ENCODE peak calls at places on chromosomes 5 and 9, in seven cellular contexts. One of them, this sample, is unnamed.

GRCh38 chr5:124963236-124963929 is 216.9 kb upstream of the ZNF608 start:
- DNase-seq in H9: peak
- DNase-seq in IMR-90: peak
- DNase-seq in cardiac fibroblast: peak
- DNase-seq in psoas muscle: no peak
- DNase-seq in transverse colon: no peak
- DNase-seq in AG09309: peak
- DNase-seq in this sample: peak

GRCh38 chr5:138272681-138273080 is 1.7 kb downstream of the GFRA3 start:
- DNase-seq in psoas muscle: no peak
- DNase-seq in IMR-90: no peak
- DNase-seq in H9: no peak
- DNase-seq in transverse colon: no peak
- DNase-seq in AG09309: no peak
- DNase-seq in cardiac fibroblast: no peak
- DNase-seq in this sample: no peak

GRCh38 chr5:95960802-95961616 is 642 bp downstream of the ELL2 start:
- DNase-seq in cardiac fibroblast: peak
- DNase-seq in H9: peak
- DNase-seq in transverse colon: peak
- DNase-seq in AG09309: no peak
- DNase-seq in IMR-90: peak
- DNase-seq in psoas muscle: peak
- DNase-seq in this sample: peak

GRCh38 chr5:14745188-14745563 is 80.7 kb downstream of the OTULIN start:
- DNase-seq in IMR-90: no peak
- DNase-seq in psoas muscle: no peak
- DNase-seq in transverse colon: no peak
- DNase-seq in AG09309: no peak
- DNase-seq in H9: no peak
- DNase-seq in cardiac fibroblast: no peak
- DNase-seq in this sample: no peak

GRCh38 chr5:33997331-33997983 is 10.4 kb downstream of the AMACR start:
- DNase-seq in transverse colon: peak
- DNase-seq in H9: peak
- DNase-seq in AG09309: peak
- DNase-seq in cardiac fibroblast: peak
- DNase-seq in IMR-90: peak
- DNase-seq in psoas muscle: peak
- DNase-seq in this sample: peak

GRCh38 chr5:98750693-98751092 is 22.8 kb upstream of the RGMB start:
- DNase-seq in IMR-90: no peak
- DNase-seq in transverse colon: no peak
- DNase-seq in cardiac fibroblast: peak
- DNase-seq in psoas muscle: no peak
- DNase-seq in AG09309: no peak
- DNase-seq in H9: peak
- DNase-seq in this sample: no peak

GRCh38 chr9:110752766-110753165 is 84.2 kb downstream of the MUSK start:
- DNase-seq in transverse colon: no peak
- DNase-seq in IMR-90: peak
- DNase-seq in psoas muscle: no peak
- DNase-seq in H9: no peak
- DNase-seq in AG09309: peak
- DNase-seq in cardiac fibroblast: peak
- DNase-seq in this sample: peak

GRCh38 chr9:20552874-20553624 is 69.2 kb downstream of the MLLT3 start:
- DNase-seq in AG09309: no peak
- DNase-seq in psoas muscle: no peak
- DNase-seq in H9: no peak
- DNase-seq in transverse colon: no peak
- DNase-seq in cardiac fibroblast: peak
- DNase-seq in IMR-90: peak
- DNase-seq in this sample: no peak

GRCh38 chr9:18473551-18474279 is at the start of gene ADAMTSL1:
- DNase-seq in AG09309: no peak
- DNase-seq in H9: peak
- DNase-seq in psoas muscle: peak
- DNase-seq in cardiac fibroblast: peak
- DNase-seq in IMR-90: peak
- DNase-seq in transverse colon: peak
- DNase-seq in this sample: peak

GRCh38 chr9:89637787-89638186 is 33.0 kb downstream of the GADD45G start:
- DNase-seq in transverse colon: no peak
- DNase-seq in psoas muscle: no peak
- DNase-seq in AG09309: no peak
- DNase-seq in cardiac fibroblast: no peak
- DNase-seq in IMR-90: no peak
- DNase-seq in H9: no peak
- DNase-seq in this sample: no peak

GRCh38 chr9:27194401-27195091 is 85.5 kb downstream of the TEK start:
- DNase-seq in cardiac fibroblast: peak
- DNase-seq in AG09309: peak
- DNase-seq in psoas muscle: no peak
- DNase-seq in H9: no peak
- DNase-seq in transverse colon: no peak
- DNase-seq in IMR-90: peak
- DNase-seq in this sample: peak

GRCh38 chr5:154198611-154199230 is 8.2 kb downstream of the GALNT10 start:
- DNase-seq in cardiac fibroblast: peak
- DNase-seq in AG09309: peak
- DNase-seq in psoas muscle: no peak
- DNase-seq in transverse colon: no peak
- DNase-seq in H9: no peak
- DNase-seq in IMR-90: peak
- DNase-seq in this sample: peak

GRCh38 chr5:38403407-38403806 is 145.0 kb downstream of the EGFLAM start:
- DNase-seq in psoas muscle: no peak
- DNase-seq in transverse colon: no peak
- DNase-seq in AG09309: no peak
- DNase-seq in IMR-90: peak
- DNase-seq in cardiac fibroblast: peak
- DNase-seq in H9: no peak
- DNase-seq in this sample: no peak

GRCh38 chr5:177426566-177427210 is at the start of gene GRK6:
- DNase-seq in AG09309: no peak
- DNase-seq in cardiac fibroblast: peak
- DNase-seq in transverse colon: peak
- DNase-seq in IMR-90: no peak
- DNase-seq in psoas muscle: peak
- DNase-seq in H9: no peak
- DNase-seq in this sample: no peak

GRCh38 chr5:52800394-52801213 is 12.9 kb downstream of the ITGA1 start:
- DNase-seq in IMR-90: peak
- DNase-seq in cardiac fibroblast: peak
- DNase-seq in psoas muscle: peak
- DNase-seq in AG09309: no peak
- DNase-seq in transverse colon: peak
- DNase-seq in H9: peak
- DNase-seq in this sample: peak
- TF ChIP-seq CTCF in IMR-90: no peak
- TF ChIP-seq CTCF in cardiac fibroblast: peak
- TF ChIP-seq CTCF in psoas muscle: peak
- TF ChIP-seq CTCF in AG09309: no peak
- TF ChIP-seq CTCF in transverse colon: peak
- TF ChIP-seq CTCF in H9: peak
- TF ChIP-seq CTCF in this sample: no peak

GRCh38 chr5:16383544-16384057 is 82.0 kb downstream of the ZNF622 start:
- DNase-seq in IMR-90: no peak
- DNase-seq in cardiac fibroblast: no peak
- DNase-seq in transverse colon: no peak
- DNase-seq in AG09309: no peak
- DNase-seq in psoas muscle: no peak
- DNase-seq in H9: no peak
- DNase-seq in this sample: no peak
- TF ChIP-seq CTCF in IMR-90: no peak
- TF ChIP-seq CTCF in cardiac fibroblast: no peak
- TF ChIP-seq CTCF in transverse colon: no peak
- TF ChIP-seq CTCF in AG09309: no peak
- TF ChIP-seq CTCF in psoas muscle: no peak
- TF ChIP-seq CTCF in H9: no peak
- TF ChIP-seq CTCF in this sample: no peak

GRCh38 chr5:143416411-143416810 is 12.9 kb upstream of the NR3C1 start:
- DNase-seq in transverse colon: no peak
- DNase-seq in psoas muscle: no peak
- DNase-seq in IMR-90: no peak
- DNase-seq in H9: no peak
- DNase-seq in AG09309: no peak
- DNase-seq in cardiac fibroblast: no peak
- DNase-seq in this sample: no peak

GRCh38 chr5:143417503-143418139 is 14.1 kb upstream of the NR3C1 start:
- DNase-seq in AG09309: no peak
- DNase-seq in psoas muscle: no peak
- DNase-seq in transverse colon: no peak
- DNase-seq in IMR-90: no peak
- DNase-seq in H9: no peak
- DNase-seq in cardiac fibroblast: no peak
- DNase-seq in this sample: no peak

GRCh38 chr5:143413964-143414669 is 10.6 kb upstream of the NR3C1 start:
- DNase-seq in psoas muscle: peak
- DNase-seq in cardiac fibroblast: peak
- DNase-seq in AG09309: no peak
- DNase-seq in H9: no peak
- DNase-seq in transverse colon: no peak
- DNase-seq in IMR-90: no peak
- DNase-seq in this sample: no peak

GRCh38 chr5:143412656-143413342 is 9.3 kb upstream of the NR3C1 start:
- DNase-seq in psoas muscle: no peak
- DNase-seq in transverse colon: no peak
- DNase-seq in H9: no peak
- DNase-seq in IMR-90: peak
- DNase-seq in cardiac fibroblast: no peak
- DNase-seq in AG09309: no peak
- DNase-seq in this sample: no peak

DNA sequence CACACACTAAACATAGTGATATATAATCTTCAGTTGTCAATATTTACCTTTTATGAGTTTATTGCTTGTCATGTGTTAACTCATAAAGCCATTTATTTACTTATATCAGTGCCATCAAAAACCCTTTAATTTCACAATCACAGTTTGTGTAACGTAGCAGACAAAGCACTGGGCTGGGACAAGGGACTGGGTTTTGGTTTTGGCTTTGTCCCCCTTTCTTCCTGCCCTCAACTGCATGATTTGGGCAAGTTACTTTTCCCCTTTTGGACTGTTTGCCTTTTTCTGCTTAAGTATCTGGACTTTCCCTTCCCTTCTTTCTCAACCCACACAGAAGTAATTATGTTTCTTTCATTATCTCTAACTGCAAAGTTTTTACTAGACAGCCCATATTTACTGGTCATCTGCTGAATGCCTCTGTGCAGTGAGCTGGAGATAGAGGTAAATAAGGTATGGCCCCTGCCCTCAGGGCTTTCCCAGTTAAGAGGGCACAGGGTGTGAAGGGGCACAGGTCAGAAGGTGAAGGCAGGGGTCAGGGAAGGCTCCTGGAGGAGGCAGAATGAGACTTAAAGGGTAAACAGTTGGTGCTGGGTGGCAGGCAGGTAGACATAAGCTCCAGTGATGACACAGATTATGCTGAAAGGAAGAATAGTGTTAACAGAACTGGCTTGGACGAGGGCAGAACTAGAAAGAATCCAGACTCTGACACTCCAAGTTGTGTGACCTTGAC is 14.8 kb upstream of the NR3C1 start:
- DNase-seq in psoas muscle: no peak
- DNase-seq in transverse colon: no peak
- DNase-seq in cardiac fibroblast: no peak
- DNase-seq in IMR-90: no peak
- DNase-seq in AG09309: no peak
- DNase-seq in H9: no peak
- DNase-seq in this sample: no peak
- TF ChIP-seq CTCF in psoas muscle: no peak
- TF ChIP-seq CTCF in transverse colon: no peak
- TF ChIP-seq CTCF in cardiac fibroblast: no peak
- TF ChIP-seq CTCF in IMR-90: no peak
- TF ChIP-seq CTCF in AG09309: no peak
- TF ChIP-seq CTCF in H9: no peak
- TF ChIP-seq CTCF in this sample: no peak

GRCh38 chr5:67395790-67396418 is 199.3 kb upstream of the CD180 start:
- DNase-seq in cardiac fibroblast: peak
- DNase-seq in AG09309: no peak
- DNase-seq in transverse colon: no peak
- DNase-seq in IMR-90: no peak
- DNase-seq in psoas muscle: no peak
- DNase-seq in H9: no peak
- DNase-seq in this sample: no peak
- TF ChIP-seq CTCF in cardiac fibroblast: no peak
- TF ChIP-seq CTCF in AG09309: no peak
- TF ChIP-seq CTCF in transverse colon: no peak
- TF ChIP-seq CTCF in IMR-90: no peak
- TF ChIP-seq CTCF in psoas muscle: peak
- TF ChIP-seq CTCF in H9: no peak
- TF ChIP-seq CTCF in this sample: no peak